ENCODE peak calls at places on chromosomes 12 and 14, in four cellular contexts. Q, S, N and R are unnamed samples.

GRCh38 chr12:120740871-120741270 is 15.2 kb downstream of the ACADS start:
- DNase-seq in N (no peak), Q (no peak), S (no peak), R (no peak)

GRCh38 chr14:34340226-34340625 is 121.8 kb downstream of the SPTSSA start:
- DNase-seq in S (no peak), N (no peak), Q (no peak), R (no peak)

GRCh38 chr14:90039253-90040010 is 22.4 kb upstream of the KCNK13 start:
- DNase-seq in S (no peak), Q (no peak), N (no peak), R (no peak)

GRCh38 chr14:89262041-89262440 is 155.0 kb downstream of the FOXN3 start:
- DNase-seq in Q (no peak), N (no peak), S (no peak), R (no peak)

GRCh38 chr14:75566321-75566720 is 12.1 kb upstream of the FLVCR2 start:
- DNase-seq in Q (peak; percentile 81), S (no peak), N (no peak), R (no peak)

GRCh38 chr12:3196488-3196887 is 119.3 kb downstream of the TSPAN9 start:
- DNase-seq in N (no peak), S (no peak), Q (no peak), R (no peak)

GRCh38 chr12:127125607-127126259 is 1141.2 kb upstream of the TMEM132C start:
- DNase-seq in S (no peak), Q (no peak), N (no peak), R (no peak)

GRCh38 chr14:56195727-56196126 is 77.5 kb downstream of the PELI2 start:
- DNase-seq in Q (peak; percentile 55), S (no peak), N (no peak), R (no peak)

GRCh38 chr12:128606040-128606439 is 217.7 kb downstream of the SLC15A4 start:
- DNase-seq in Q (no peak), N (no peak), S (no peak), R (no peak)

GRCh38 chr12:118188690-118189371 is 52.9 kb downstream of the PEBP1 start:
- DNase-seq in Q (no peak), N (peak; percentile 38), S (peak; percentile 67), R (no peak)

GRCh38 chr12:124914392-124915248 is at the start of gene UBC:
- DNase-seq in Q (peak; percentile 90), N (peak; percentile 90), S (peak; percentile 87), R (peak; percentile 92)

GRCh38 chr12:1504304-1505150 is 89.9 kb downstream of the FBXL14 start:
- DNase-seq in S (no peak), Q (no peak), N (no peak), R (no peak)

GRCh38 chr14:75182820-75183219 is 6.4 kb upstream of the TMED10 start:
- DNase-seq in N (no peak), S (no peak), Q (no peak), R (no peak)

GRCh38 chr14:57871487-57872080 is 5.7 kb upstream of the SLC35F4 start:
- DNase-seq in Q (peak; percentile 27), N (no peak), S (peak; percentile 76), R (no peak)

GRCh38 chr12:124390442-124391116 is 95.7 kb downstream of the RFLNA start:
- DNase-seq in Q (no peak), S (no peak), N (peak; percentile 66), R (no peak)

GRCh38 chr12:26987634-26988424 is 26.4 kb downstream of the TM7SF3 start:
- DNase-seq in Q (no peak), N (no peak), S (no peak), R (no peak)

GRCh38 chr12:56084958-56085543 is 5.1 kb downstream of the ERBB3 start:
- DNase-seq in N (no peak), Q (peak; percentile 66), S (peak; percentile 55), R (no peak)

GRCh38 chr12:116541547-116542344 is 17.4 kb upstream of the MAP1LC3B2 start:
- DNase-seq in S (no peak), Q (no peak), N (no peak), R (no peak)